ENCODE peak calls at places on chromosome 15, in nine cellular contexts. One of them, this sample, is unnamed.

GRCh38 chr15:58167095-58167591 is 29.0 kb downstream of the AQP9 start:
- DNase-seq in psoas muscle: no peak
- DNase-seq in tibial artery: no peak
- DNase-seq in Panc1: no peak
- DNase-seq in stomach: no peak
- DNase-seq in ovary: no peak
- DNase-seq in left ventricle myocardium inferior: no peak
- DNase-seq in upper lobe of right lung: no peak
- DNase-seq in heart right ventricle: no peak
- DNase-seq in this sample: no peak

GRCh38 chr15:57527382-57528091 is 64.2 kb upstream of the MYZAP start:
- DNase-seq in heart right ventricle: no peak
- DNase-seq in psoas muscle: no peak
- DNase-seq in tibial artery: no peak
- DNase-seq in upper lobe of right lung: no peak
- DNase-seq in stomach: no peak
- DNase-seq in Panc1: peak; percentile 42
- DNase-seq in left ventricle myocardium inferior: no peak
- DNase-seq in ovary: peak; percentile 45
- DNase-seq in this sample: peak; percentile 79

GRCh38 chr15:61318276-61318675 is 89.2 kb upstream of the RORA start:
- DNase-seq in upper lobe of right lung: no peak
- DNase-seq in Panc1: no peak
- DNase-seq in left ventricle myocardium inferior: no peak
- DNase-seq in heart right ventricle: no peak
- DNase-seq in ovary: no peak
- DNase-seq in stomach: no peak
- DNase-seq in tibial artery: no peak
- DNase-seq in psoas muscle: no peak
- DNase-seq in this sample: no peak

GRCh38 chr15:69648215-69648614 is 195.6 kb downstream of the RPLP1 start:
- DNase-seq in left ventricle myocardium inferior: no peak
- DNase-seq in Panc1: no peak
- DNase-seq in stomach: no peak
- DNase-seq in psoas muscle: no peak
- DNase-seq in heart right ventricle: no peak
- DNase-seq in tibial artery: no peak
- DNase-seq in ovary: no peak
- DNase-seq in upper lobe of right lung: no peak
- DNase-seq in this sample: no peak

GRCh38 chr15:43828061-43828657 is 1.4 kb downstream of the WDR76 start:
- DNase-seq in ovary: no peak
- DNase-seq in heart right ventricle: no peak
- DNase-seq in Panc1: no peak
- DNase-seq in upper lobe of right lung: no peak
- DNase-seq in stomach: no peak
- DNase-seq in left ventricle myocardium inferior: no peak
- DNase-seq in tibial artery: no peak
- DNase-seq in psoas muscle: no peak
- DNase-seq in this sample: no peak

GRCh38 chr15:73926191-73927002 is at the start of gene LOXL1:
- DNase-seq in stomach: peak; percentile 70
- DNase-seq in tibial artery: peak; percentile 95
- DNase-seq in upper lobe of right lung: peak; percentile 76
- DNase-seq in heart right ventricle: peak; percentile 77
- DNase-seq in ovary: peak; percentile 74
- DNase-seq in Panc1: no peak
- DNase-seq in psoas muscle: peak; percentile 80
- DNase-seq in left ventricle myocardium inferior: peak; percentile 79
- DNase-seq in this sample: peak; percentile 81

GRCh38 chr15:75195122-75195765 is 6.4 kb upstream of the C15orf39 start:
- DNase-seq in heart right ventricle: peak; percentile 63
- DNase-seq in psoas muscle: no peak
- DNase-seq in left ventricle myocardium inferior: no peak
- DNase-seq in Panc1: no peak
- DNase-seq in stomach: no peak
- DNase-seq in tibial artery: no peak
- DNase-seq in upper lobe of right lung: no peak
- DNase-seq in ovary: peak; percentile 72
- DNase-seq in this sample: no peak

GRCh38 chr15:42136513-42136912 is 19.9 kb downstream of the PLA2G4F start:
- DNase-seq in left ventricle myocardium inferior: no peak
- DNase-seq in upper lobe of right lung: peak; percentile 8
- DNase-seq in tibial artery: no peak
- DNase-seq in stomach: peak; percentile 13
- DNase-seq in heart right ventricle: no peak
- DNase-seq in Panc1: no peak
- DNase-seq in ovary: no peak
- DNase-seq in psoas muscle: no peak
- DNase-seq in this sample: no peak

GRCh38 chr15:88382482-88382983 is 84.7 kb downstream of the MRPL46 start:
- DNase-seq in heart right ventricle: no peak
- DNase-seq in tibial artery: no peak
- DNase-seq in upper lobe of right lung: no peak
- DNase-seq in Panc1: no peak
- DNase-seq in psoas muscle: no peak
- DNase-seq in ovary: no peak
- DNase-seq in left ventricle myocardium inferior: no peak
- DNase-seq in stomach: no peak
- DNase-seq in this sample: no peak

GRCh38 chr15:90875549-90875981 is 7.2 kb downstream of the FURIN start:
- DNase-seq in tibial artery: no peak
- DNase-seq in left ventricle myocardium inferior: no peak
- DNase-seq in upper lobe of right lung: no peak
- DNase-seq in psoas muscle: no peak
- DNase-seq in stomach: no peak
- DNase-seq in ovary: no peak
- DNase-seq in Panc1: no peak
- DNase-seq in heart right ventricle: no peak
- DNase-seq in this sample: no peak

GRCh38 chr15:90873488-90873997 is 5.2 kb downstream of the FURIN start:
- DNase-seq in heart right ventricle: no peak
- DNase-seq in left ventricle myocardium inferior: no peak
- DNase-seq in tibial artery: no peak
- DNase-seq in upper lobe of right lung: no peak
- DNase-seq in Panc1: no peak
- DNase-seq in psoas muscle: no peak
- DNase-seq in ovary: no peak
- DNase-seq in stomach: no peak
- DNase-seq in this sample: no peak

GRCh38 chr15:90876046-90876445 is 7.7 kb downstream of the FURIN start:
- DNase-seq in psoas muscle: no peak
- DNase-seq in heart right ventricle: no peak
- DNase-seq in ovary: no peak
- DNase-seq in left ventricle myocardium inferior: no peak
- DNase-seq in tibial artery: no peak
- DNase-seq in upper lobe of right lung: no peak
- DNase-seq in stomach: no peak
- DNase-seq in Panc1: no peak
- DNase-seq in this sample: no peak

GRCh38 chr15:90872481-90873184 is 4.2 kb downstream of the FURIN start:
- DNase-seq in upper lobe of right lung: no peak
- DNase-seq in left ventricle myocardium inferior: no peak
- DNase-seq in ovary: no peak
- DNase-seq in stomach: no peak
- DNase-seq in Panc1: no peak
- DNase-seq in heart right ventricle: no peak
- DNase-seq in psoas muscle: no peak
- DNase-seq in tibial artery: no peak
- DNase-seq in this sample: peak; percentile 82

DNA sequence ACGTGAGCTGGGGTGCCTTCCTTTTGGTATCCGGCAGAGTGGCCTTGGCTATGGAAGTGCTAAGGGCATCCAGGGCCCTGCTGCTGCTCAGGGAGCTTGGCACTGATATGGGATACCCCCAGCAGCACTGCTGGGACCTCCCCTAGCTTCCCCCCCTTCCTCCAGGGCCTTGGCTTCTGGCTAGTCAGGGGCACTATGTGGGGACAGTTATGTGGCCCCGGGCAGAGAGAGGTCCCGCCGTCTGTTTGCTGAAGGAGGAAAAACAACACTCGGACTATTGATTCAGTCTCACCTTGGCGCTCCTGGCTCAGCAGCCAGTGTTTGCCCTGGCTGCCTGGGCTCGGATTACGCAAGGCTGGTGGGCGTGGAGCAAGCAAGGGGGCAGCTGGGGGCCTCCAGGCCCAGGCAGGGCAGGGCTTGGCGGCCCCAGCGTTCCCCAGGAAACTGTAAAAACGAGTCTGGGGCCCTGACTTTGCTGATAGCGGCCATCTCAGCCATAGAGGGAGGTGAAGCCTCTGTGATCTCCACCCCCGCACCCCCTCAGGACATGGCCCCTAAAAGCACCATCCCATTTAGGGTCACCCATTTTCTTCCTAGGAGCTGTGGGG is 5.7 kb downstream of the FURIN start:
- DNase-seq in Panc1: no peak
- DNase-seq in upper lobe of right lung: peak; percentile 92
- DNase-seq in stomach: peak; percentile 76
- DNase-seq in left ventricle myocardium inferior: no peak
- DNase-seq in psoas muscle: no peak
- DNase-seq in ovary: no peak
- DNase-seq in heart right ventricle: no peak
- DNase-seq in tibial artery: no peak
- DNase-seq in this sample: no peak
- H3K4me3 ChIP-seq in Panc1: peak overlapping the region; percentile 11
- H3K4me3 ChIP-seq in upper lobe of right lung: peak overlapping the region; percentile 85
- H3K4me3 ChIP-seq in stomach: peak overlapping the region; percentile 93
- H3K4me3 ChIP-seq in left ventricle myocardium inferior: peak overlapping the region; percentile 93
- H3K4me3 ChIP-seq in psoas muscle: peak overlapping the region; percentile 82
- H3K4me3 ChIP-seq in ovary: no peak overlapping the region
- H3K4me3 ChIP-seq in heart right ventricle: no peak overlapping the region
- H3K4me3 ChIP-seq in tibial artery: no peak overlapping the region
- H3K4me3 ChIP-seq in this sample: peak overlapping the region; percentile 72

DNA sequence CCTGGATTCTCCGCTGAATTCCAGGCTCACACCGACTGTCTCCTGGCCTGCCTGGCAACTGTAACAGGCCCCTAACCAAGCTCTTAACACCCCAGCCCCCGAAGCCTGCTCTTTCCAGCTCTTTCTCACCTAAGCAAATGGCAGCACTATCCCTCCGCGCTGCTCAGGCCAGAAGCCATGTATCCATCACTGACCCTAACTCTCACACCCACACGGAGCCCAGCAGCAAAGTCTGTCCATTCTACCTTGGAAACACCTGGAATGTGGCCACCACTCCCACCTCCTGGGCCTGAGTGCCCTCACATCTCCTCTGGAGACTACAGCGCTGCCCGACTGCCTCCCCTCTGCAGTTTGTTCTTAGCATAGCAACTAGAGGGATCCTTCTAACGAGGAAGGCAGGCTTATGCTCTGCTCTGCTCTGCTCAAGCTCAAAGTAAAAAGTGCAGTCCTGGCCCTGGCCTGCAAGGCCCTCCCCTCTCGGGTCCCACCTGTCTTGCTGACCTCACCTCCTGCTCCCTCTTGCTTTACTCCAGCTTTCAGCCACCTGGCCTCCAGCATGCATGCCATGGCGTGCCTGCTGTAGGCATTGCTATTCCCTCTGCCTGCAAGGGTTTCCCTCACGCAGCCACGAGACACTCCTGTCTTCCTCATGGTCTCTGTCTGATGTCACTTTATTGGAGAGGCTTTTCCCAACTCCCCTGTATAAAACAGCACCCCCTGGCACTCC is 27.2 kb downstream of the FEM1B start:
- DNase-seq in stomach: peak; percentile 18
- DNase-seq in Panc1: no peak
- DNase-seq in tibial artery: peak; percentile 65
- DNase-seq in psoas muscle: no peak
- DNase-seq in ovary: peak; percentile 1
- DNase-seq in left ventricle myocardium inferior: no peak
- DNase-seq in upper lobe of right lung: no peak
- DNase-seq in heart right ventricle: no peak
- DNase-seq in this sample: no peak
- TF ChIP-seq CTCF in stomach: no peak
- TF ChIP-seq CTCF in Panc1: no peak
- TF ChIP-seq CTCF in tibial artery: no peak
- TF ChIP-seq CTCF in psoas muscle: no peak
- TF ChIP-seq CTCF in ovary: no peak
- TF ChIP-seq CTCF in left ventricle myocardium inferior: no peak
- TF ChIP-seq CTCF in upper lobe of right lung: no peak
- TF ChIP-seq CTCF in heart right ventricle: no peak
- TF ChIP-seq CTCF in this sample: no peak

DNA sequence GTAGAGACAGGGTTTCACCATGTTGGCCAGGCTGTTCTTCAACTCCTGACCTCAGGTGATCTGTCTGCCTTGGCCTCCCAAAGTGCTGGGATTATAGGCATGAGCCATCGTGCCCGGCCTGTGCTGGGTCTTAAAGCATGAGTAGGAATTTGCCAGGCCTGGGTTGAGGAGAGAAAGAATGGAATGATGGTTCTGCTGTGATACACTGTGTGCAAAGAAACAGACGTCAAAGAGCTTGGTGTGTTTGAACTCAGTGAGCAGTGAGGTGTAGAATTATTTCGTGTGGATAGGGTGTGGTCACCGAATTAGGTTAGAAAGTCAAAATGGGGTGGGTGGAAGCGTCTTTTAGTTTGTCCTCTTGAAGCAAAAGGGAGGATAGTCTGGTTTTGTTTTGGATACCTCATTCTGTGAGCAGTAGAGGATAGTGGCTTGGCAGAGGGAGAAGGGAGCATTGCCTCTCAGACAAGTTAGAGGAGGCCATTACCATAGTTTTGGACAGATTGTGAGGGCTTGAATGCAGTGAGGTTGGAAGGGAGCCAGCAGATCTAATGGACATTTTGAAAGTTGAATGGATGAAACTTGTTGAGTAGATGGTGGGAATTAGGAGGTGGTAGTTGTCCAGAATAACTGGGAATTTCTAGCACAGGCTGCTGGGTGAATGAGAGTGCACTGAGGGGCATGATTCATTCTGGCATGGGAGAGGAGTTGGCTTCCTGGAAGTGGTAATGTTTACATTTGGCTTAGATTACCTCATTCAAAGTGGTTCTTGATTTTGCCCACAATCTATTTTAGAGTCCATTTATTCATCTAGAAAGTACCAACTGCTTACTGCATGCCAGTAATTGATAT is 27.2 kb downstream of the AKAP13 start:
- DNase-seq in upper lobe of right lung: no peak
- DNase-seq in tibial artery: no peak
- DNase-seq in Panc1: no peak
- DNase-seq in stomach: no peak
- DNase-seq in left ventricle myocardium inferior: no peak
- DNase-seq in ovary: peak; percentile 9
- DNase-seq in heart right ventricle: no peak
- DNase-seq in psoas muscle: no peak
- DNase-seq in this sample: peak; percentile 84
- H3K27ac ChIP-seq in upper lobe of right lung: peak overlapping the region; percentile 40
- H3K27ac ChIP-seq in tibial artery: peak overlapping the region; percentile 28
- H3K27ac ChIP-seq in Panc1: peak overlapping the region; percentile 76
- H3K27ac ChIP-seq in stomach: peak overlapping the region; percentile 17
- H3K27ac ChIP-seq in left ventricle myocardium inferior: peak overlapping the region; percentile 48
- H3K27ac ChIP-seq in ovary: no peak overlapping the region
- H3K27ac ChIP-seq in heart right ventricle: no peak overlapping the region
- H3K27ac ChIP-seq in psoas muscle: peak overlapping the region; percentile 65
- H3K27ac ChIP-seq in this sample: peak overlapping the region; percentile 84

DNA sequence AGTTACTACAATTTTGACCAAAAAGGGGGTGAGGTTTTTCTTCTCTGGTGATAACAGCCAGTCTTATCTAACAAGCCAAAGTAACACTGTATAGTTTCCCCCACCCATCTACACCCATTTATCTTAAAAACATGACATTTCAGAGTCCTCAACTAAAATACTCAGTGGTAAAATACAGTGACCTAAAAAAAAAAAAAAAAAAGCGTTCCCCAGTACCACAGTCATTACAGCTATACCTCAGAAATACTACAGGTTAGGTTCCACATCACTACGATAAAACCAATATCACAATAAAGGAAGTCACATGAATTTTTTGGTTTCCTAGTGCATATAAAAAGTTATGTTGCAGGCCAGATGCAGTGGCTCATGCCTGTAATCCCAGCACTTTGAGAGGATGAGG is 13.8 kb downstream of the DENND4A start:
- DNase-seq in heart right ventricle: no peak
- DNase-seq in ovary: no peak
- DNase-seq in stomach: no peak
- DNase-seq in tibial artery: no peak
- DNase-seq in left ventricle myocardium inferior: no peak
- DNase-seq in psoas muscle: no peak
- DNase-seq in Panc1: no peak
- DNase-seq in upper lobe of right lung: no peak
- DNase-seq in this sample: no peak
- H3K4me3 ChIP-seq in heart right ventricle: no peak overlapping the region
- H3K4me3 ChIP-seq in ovary: no peak overlapping the region
- H3K4me3 ChIP-seq in stomach: no peak overlapping the region
- H3K4me3 ChIP-seq in tibial artery: no peak overlapping the region
- H3K4me3 ChIP-seq in left ventricle myocardium inferior: no peak overlapping the region
- H3K4me3 ChIP-seq in psoas muscle: no peak overlapping the region
- H3K4me3 ChIP-seq in Panc1: no peak overlapping the region
- H3K4me3 ChIP-seq in upper lobe of right lung: no peak overlapping the region
- H3K4me3 ChIP-seq in this sample: no peak overlapping the region